ENCODE peak calls at places on chromosomes 6 and 20, in ten cellular contexts. One of them, this sample, is unnamed.

GRCh38 chr6:144151010-144151727 is 852 bp downstream of the STX11 start:
- DNase-seq in SK-MEL-5: peak
- DNase-seq in mesendoderm: peak
- DNase-seq in NCI-H187 treated with DMSO at 0.1 percent for 48 hours: no peak
- DNase-seq in iPS-NIHi11: no peak
- DNase-seq in amniotic stem cell: no peak
- DNase-seq in psoas muscle: no peak
- DNase-seq in esophagus muscularis mucosa: peak
- DNase-seq in NCI-H1105: no peak
- DNase-seq in activated CD8-positive, alpha-beta memory T cell treated with anti-CD3 and anti-CD28 coated beads for 4 hours: peak
- DNase-seq in this sample: no peak

GRCh38 chr6:129006685-129007514 is 124.0 kb downstream of the LAMA2 start:
- DNase-seq in NCI-H187 treated with DMSO at 0.1 percent for 48 hours: no peak
- DNase-seq in mesendoderm: peak
- DNase-seq in amniotic stem cell: no peak
- DNase-seq in NCI-H1105: no peak
- DNase-seq in esophagus muscularis mucosa: no peak
- DNase-seq in psoas muscle: no peak
- DNase-seq in activated CD8-positive, alpha-beta memory T cell treated with anti-CD3 and anti-CD28 coated beads for 4 hours: no peak
- DNase-seq in SK-MEL-5: no peak
- DNase-seq in iPS-NIHi11: no peak
- DNase-seq in this sample: no peak

GRCh38 chr6:149337330-149337729 is 19.8 kb downstream of the TAB2 start:
- DNase-seq in esophagus muscularis mucosa: no peak
- DNase-seq in amniotic stem cell: no peak
- DNase-seq in activated CD8-positive, alpha-beta memory T cell treated with anti-CD3 and anti-CD28 coated beads for 4 hours: no peak
- DNase-seq in NCI-H187 treated with DMSO at 0.1 percent for 48 hours: no peak
- DNase-seq in psoas muscle: no peak
- DNase-seq in iPS-NIHi11: no peak
- DNase-seq in mesendoderm: no peak
- DNase-seq in SK-MEL-5: no peak
- DNase-seq in NCI-H1105: no peak
- DNase-seq in this sample: no peak

GRCh38 chr6:21592953-21593352 is 598 bp upstream of the SOX4 start:
- DNase-seq in esophagus muscularis mucosa: no peak
- DNase-seq in mesendoderm: no peak
- DNase-seq in iPS-NIHi11: no peak
- DNase-seq in activated CD8-positive, alpha-beta memory T cell treated with anti-CD3 and anti-CD28 coated beads for 4 hours: no peak
- DNase-seq in amniotic stem cell: no peak
- DNase-seq in SK-MEL-5: no peak
- DNase-seq in psoas muscle: no peak
- DNase-seq in NCI-H187 treated with DMSO at 0.1 percent for 48 hours: no peak
- DNase-seq in NCI-H1105: peak
- DNase-seq in this sample: no peak

GRCh38 chr6:148523551-148523950 is 180.9 kb downstream of the SASH1 start:
- DNase-seq in iPS-NIHi11: no peak
- DNase-seq in esophagus muscularis mucosa: no peak
- DNase-seq in amniotic stem cell: no peak
- DNase-seq in NCI-H187 treated with DMSO at 0.1 percent for 48 hours: no peak
- DNase-seq in NCI-H1105: no peak
- DNase-seq in mesendoderm: peak
- DNase-seq in SK-MEL-5: no peak
- DNase-seq in activated CD8-positive, alpha-beta memory T cell treated with anti-CD3 and anti-CD28 coated beads for 4 hours: no peak
- DNase-seq in psoas muscle: no peak
- DNase-seq in this sample: peak

GRCh38 chr6:129498556-129498940 is 211.4 kb downstream of the ARHGAP18 start:
- DNase-seq in NCI-H1105: no peak
- DNase-seq in psoas muscle: no peak
- DNase-seq in esophagus muscularis mucosa: no peak
- DNase-seq in NCI-H187 treated with DMSO at 0.1 percent for 48 hours: no peak
- DNase-seq in activated CD8-positive, alpha-beta memory T cell treated with anti-CD3 and anti-CD28 coated beads for 4 hours: no peak
- DNase-seq in amniotic stem cell: no peak
- DNase-seq in mesendoderm: no peak
- DNase-seq in SK-MEL-5: no peak
- DNase-seq in iPS-NIHi11: no peak
- DNase-seq in this sample: peak

GRCh38 chr6:109073344-109074235 is 21.1 kb downstream of the SESN1 start:
- DNase-seq in NCI-H187 treated with DMSO at 0.1 percent for 48 hours: peak
- DNase-seq in psoas muscle: no peak
- DNase-seq in iPS-NIHi11: peak
- DNase-seq in activated CD8-positive, alpha-beta memory T cell treated with anti-CD3 and anti-CD28 coated beads for 4 hours: peak
- DNase-seq in amniotic stem cell: peak
- DNase-seq in SK-MEL-5: peak
- DNase-seq in mesendoderm: peak
- DNase-seq in esophagus muscularis mucosa: no peak
- DNase-seq in NCI-H1105: peak
- DNase-seq in this sample: peak

GRCh38 chr6:78492351-78493010 is 374.9 kb upstream of the IRAK1BP1 start:
- DNase-seq in iPS-NIHi11: no peak
- DNase-seq in psoas muscle: no peak
- DNase-seq in mesendoderm: no peak
- DNase-seq in NCI-H1105: no peak
- DNase-seq in SK-MEL-5: no peak
- DNase-seq in amniotic stem cell: no peak
- DNase-seq in esophagus muscularis mucosa: no peak
- DNase-seq in activated CD8-positive, alpha-beta memory T cell treated with anti-CD3 and anti-CD28 coated beads for 4 hours: no peak
- DNase-seq in NCI-H187 treated with DMSO at 0.1 percent for 48 hours: no peak
- DNase-seq in this sample: peak

GRCh38 chr6:43334466-43335095 is 26.0 kb upstream of the CRIP3 start:
- DNase-seq in amniotic stem cell: no peak
- DNase-seq in mesendoderm: peak
- DNase-seq in SK-MEL-5: peak
- DNase-seq in psoas muscle: no peak
- DNase-seq in iPS-NIHi11: peak
- DNase-seq in NCI-H187 treated with DMSO at 0.1 percent for 48 hours: no peak
- DNase-seq in activated CD8-positive, alpha-beta memory T cell treated with anti-CD3 and anti-CD28 coated beads for 4 hours: no peak
- DNase-seq in NCI-H1105: peak
- DNase-seq in esophagus muscularis mucosa: no peak
- DNase-seq in this sample: peak

GRCh38 chr6:81890846-81891245 is 138.4 kb upstream of the TENT5A start:
- DNase-seq in activated CD8-positive, alpha-beta memory T cell treated with anti-CD3 and anti-CD28 coated beads for 4 hours: no peak
- DNase-seq in NCI-H1105: no peak
- DNase-seq in SK-MEL-5: no peak
- DNase-seq in NCI-H187 treated with DMSO at 0.1 percent for 48 hours: no peak
- DNase-seq in esophagus muscularis mucosa: no peak
- DNase-seq in amniotic stem cell: peak
- DNase-seq in psoas muscle: no peak
- DNase-seq in iPS-NIHi11: no peak
- DNase-seq in mesendoderm: no peak
- DNase-seq in this sample: peak

GRCh38 chr6:11208267-11208666 is 24.2 kb downstream of the NEDD9 start:
- DNase-seq in SK-MEL-5: no peak
- DNase-seq in NCI-H187 treated with DMSO at 0.1 percent for 48 hours: no peak
- DNase-seq in activated CD8-positive, alpha-beta memory T cell treated with anti-CD3 and anti-CD28 coated beads for 4 hours: no peak
- DNase-seq in amniotic stem cell: no peak
- DNase-seq in psoas muscle: no peak
- DNase-seq in iPS-NIHi11: no peak
- DNase-seq in mesendoderm: peak
- DNase-seq in NCI-H1105: no peak
- DNase-seq in esophagus muscularis mucosa: no peak
- DNase-seq in this sample: no peak

GRCh38 chr6:145903356-145904102 is 60.6 kb downstream of the SHPRH start:
- DNase-seq in esophagus muscularis mucosa: no peak
- DNase-seq in NCI-H1105: no peak
- DNase-seq in mesendoderm: no peak
- DNase-seq in iPS-NIHi11: no peak
- DNase-seq in SK-MEL-5: no peak
- DNase-seq in psoas muscle: no peak
- DNase-seq in activated CD8-positive, alpha-beta memory T cell treated with anti-CD3 and anti-CD28 coated beads for 4 hours: no peak
- DNase-seq in amniotic stem cell: no peak
- DNase-seq in NCI-H187 treated with DMSO at 0.1 percent for 48 hours: no peak
- DNase-seq in this sample: peak

GRCh38 chr20:36116813-36117441 is 37.6 kb upstream of the EPB41L1 start:
- DNase-seq in amniotic stem cell: no peak
- DNase-seq in activated CD8-positive, alpha-beta memory T cell treated with anti-CD3 and anti-CD28 coated beads for 4 hours: no peak
- DNase-seq in iPS-NIHi11: no peak
- DNase-seq in esophagus muscularis mucosa: no peak
- DNase-seq in NCI-H1105: no peak
- DNase-seq in psoas muscle: no peak
- DNase-seq in mesendoderm: no peak
- DNase-seq in SK-MEL-5: no peak
- DNase-seq in NCI-H187 treated with DMSO at 0.1 percent for 48 hours: no peak
- DNase-seq in this sample: peak

This sample was measured in astrocyte.